ENCODE peak calls at places on chromosomes 4 and X, in eight cellular contexts. P is ELR; T is MV-4-11; O is activated CD8-positive, alpha-beta T cell treated with anti-CD3 and anti-CD28 coated beads, Interleukin-2, amount 10 ng/mL, durations not matched to agents 7 days and 5 days; V is uterus; U is aorta; E is neural crest cell; Y is retina. R is an unnamed sample.

GRCh38 chrX:131262738-131263679 is 26.1 kb downstream of the IGSF1 start:
- DNase-seq in Y (no peak), V (no peak), O (no peak), T (no peak), U (no peak), P (no peak), E (no peak), R (no peak)

GRCh38 chr4:5785806-5786680 is 75.0 kb downstream of the EVC start:
- DNase-seq in P (peak), E (no peak), O (no peak), U (no peak), Y (no peak), T (no peak), V (no peak), R (no peak)

GRCh38 chr4:117324851-117325491 is 239.6 kb upstream of the TRAM1L1 start:
- DNase-seq in E (no peak), T (peak), Y (no peak), O (no peak), U (no peak), P (peak), V (no peak), R (no peak)

GRCh38 chrX:39907964-39908616 is 189.7 kb downstream of the BCOR start:
- DNase-seq in E (no peak), P (peak), U (peak), Y (no peak), T (peak), V (peak), O (no peak), R (no peak)

GRCh38 chr4:76723373-76723772 is 174.6 kb downstream of the SOWAHB start:
- DNase-seq in T (no peak), Y (no peak), P (peak), U (no peak), E (no peak), O (no peak), V (no peak), R (no peak)

GRCh38 chr4:134628074-134628473 is 426.5 kb upstream of the PABPC4L start:
- DNase-seq in E (no peak), U (no peak), O (no peak), V (no peak), P (no peak), T (no peak), Y (no peak), R (no peak)

GRCh38 chrX:45596190-45596808 is 395.6 kb upstream of the DIPK2B start:
- DNase-seq in P (peak), V (no peak), T (no peak), O (no peak), E (no peak), U (no peak), Y (no peak), R (no peak)

GRCh38 chrX:142095816-142096215 is 109.3 kb downstream of the MAGEC2 start:
- DNase-seq in O (no peak), E (no peak), P (no peak), T (no peak), U (no peak), V (no peak), Y (no peak), R (no peak)

GRCh38 chr4:6348408-6348807 is 78.8 kb downstream of the WFS1 start:
- DNase-seq in O (no peak), P (no peak), E (no peak), U (no peak), Y (no peak), V (no peak), T (no peak), R (no peak)

GRCh38 chrX:103687073-103687695 is 685 bp upstream of the MORF4L2 start:
- DNase-seq in P (peak), E (peak), U (peak), T (no peak), Y (peak), V (peak), O (peak), R (no peak)

GRCh38 chr4:138007572-138007971 is 234.6 kb downstream of the SLC7A11 start:
- DNase-seq in P (peak), T (no peak), U (no peak), O (no peak), V (no peak), E (no peak), Y (no peak), R (no peak)

GRCh38 chr4:4334798-4335520 is 44.9 kb downstream of the ZBTB49 start:
- DNase-seq in U (peak), P (peak), E (peak), V (peak), O (peak), Y (peak), T (peak), R (no peak)

GRCh38 chr4:4317496-4318232 is 27.6 kb downstream of the ZBTB49 start:
- DNase-seq in T (no peak), P (no peak), U (peak), E (no peak), V (no peak), Y (no peak), O (no peak), R (no peak)

GRCh38 chrX:38437093-38437492 is 84.7 kb downstream of the OTC start:
- DNase-seq in T (no peak), P (peak), U (no peak), O (no peak), Y (no peak), V (no peak), E (no peak), R (no peak)

GRCh38 chr4:6475492-6476020 is 3.1 kb upstream of the PPP2R2C start:
- DNase-seq in V (no peak), Y (no peak), T (no peak), O (no peak), E (no peak), P (no peak), U (no peak), R (no peak)

GRCh38 chrX:144637731-144638130 is 609.6 kb upstream of the SPANXN1 start:
- DNase-seq in E (no peak), Y (no peak), P (peak), U (no peak), O (no peak), V (no peak), T (no peak), R (no peak)

GRCh38 chr4:140472156-140472555 is 25.9 kb downstream of the MGAT4D start:
- DNase-seq in T (no peak), P (no peak), E (no peak), V (no peak), O (no peak), U (no peak), Y (no peak), R (no peak)

GRCh38 chrX:134821370-134821769 is 163.1 kb upstream of the PLAC1 start:
- DNase-seq in O (no peak), Y (no peak), P (peak), U (no peak), E (no peak), V (peak), T (peak), R (no peak)

GRCh38 chr4:30720656-30721352 is 635 bp downstream of the PCDH7 start:
- DNase-seq in V (peak), T (no peak), O (no peak), P (peak), E (no peak), Y (peak), U (peak), R (no peak)

GRCh38 chrX:15750611-15751159 is 12.6 kb downstream of the CA5B start:
- DNase-seq in Y (no peak), E (no peak), O (peak), V (no peak), U (no peak), T (peak), P (peak), R (no peak)

GRCh38 chr4:55075823-55076418 is 49.5 kb downstream of the KDR start:
- DNase-seq in O (no peak), E (no peak), U (no peak), V (no peak), P (no peak), Y (no peak), T (no peak), R (no peak)

GRCh38 chr4:21656832-21657231 is 291.7 kb downstream of the KCNIP4 start:
- DNase-seq in Y (no peak), O (no peak), P (peak), V (no peak), T (no peak), U (no peak), E (no peak), R (no peak)

GRCh38 chr4:75490155-75490554 is 24.0 kb downstream of the RCHY1 start:
- DNase-seq in Y (no peak), V (no peak), P (peak), U (no peak), O (no peak), T (peak), E (no peak), R (no peak)

GRCh38 chr4:8051644-8052043 is 107.0 kb downstream of the ABLIM2 start:
- DNase-seq in U (no peak), V (no peak), T (no peak), O (no peak), Y (no peak), E (no peak), P (no peak), R (no peak)

R was measured in GM12878.